ENCODE peak calls at places on chromosomes 2 and 18, in ten cellular contexts. E is dorsolateral prefrontal cortex; P is CD8-positive, alpha-beta T cell; O is breast epithelium; F is type B pancreatic cell; V is cardiac fibroblast; R is GM12865; T is HCT116; X is left ventricle myocardium inferior; U is epithelial cell of esophagus. M is an unnamed sample.
A peak's percentile ranks its signal among the peaks of the same experiment; 100 is the strongest.

GRCh38 chr2:42421157-42421485 is 60.1 kb upstream of the COX7A2L start:
- DNase-seq in E (no peak), P (no peak), O (no peak), F (no peak), V (no peak), R (no peak), T (no peak), X (no peak), U (no peak), M (no peak)

GRCh38 chr2:200788129-200788718 is 23.5 kb upstream of the BZW1 start:
- DNase-seq in E (no peak), P (no peak), O (no peak), F (no peak), V (peak; percentile 74), R (no peak), T (no peak), X (no peak), U (peak; percentile 62), M (no peak)

GRCh38 chr2:21270658-21271057 is 146.9 kb downstream of the TDRD15 start:
- DNase-seq in E (peak; percentile 71), P (no peak), O (no peak), F (no peak), V (no peak), R (no peak), T (no peak), X (peak; percentile 83), U (no peak), M (no peak)

GRCh38 chr18:55322176-55322735 is 265.7 kb downstream of the TCF4 start:
- DNase-seq in E (peak; percentile 88), P (no peak), O (peak; percentile 48), F (peak; percentile 76), V (peak; percentile 97), R (peak; percentile 93), T (no peak), X (peak; percentile 87), U (peak; percentile 82), M (peak; percentile 49)

GRCh38 chr18:21243041-21243431 is 1.0 kb downstream of the GREB1L start:
- DNase-seq in E (no peak), P (no peak), O (no peak), F (no peak), V (no peak), R (no peak), T (no peak), X (no peak), U (peak; percentile 20), M (no peak)

GRCh38 chr2:55175254-55176093 is 56.6 kb downstream of the CLHC1 start:
- DNase-seq in E (no peak), P (no peak), O (no peak), F (no peak), V (peak; percentile 80), R (peak; percentile 50), T (peak; percentile 37), X (no peak), U (peak; percentile 69), M (no peak)

GRCh38 chr18:8744656-8745055 is 39.3 kb downstream of the MTCL1 start:
- DNase-seq in E (no peak), P (peak; percentile 72), O (no peak), F (no peak), V (no peak), R (peak; percentile 9), T (no peak), X (no peak), U (no peak), M (no peak)

GRCh38 chr18:54222922-54223567 is 1.4 kb downstream of the MBD2 start:
- DNase-seq in E (no peak), P (peak; percentile 58), O (no peak), F (no peak), V (no peak), R (peak; percentile 91), T (peak; percentile 12), X (no peak), U (peak; percentile 70), M (no peak)

GRCh38 chr2:175871949-175872348 is 130.1 kb downstream of the LNPK start:
- DNase-seq in E (no peak), P (no peak), O (no peak), F (no peak), V (no peak), R (no peak), T (no peak), X (peak; percentile 19), U (no peak), M (no peak)

GRCh38 chr2:86470890-86471289 is 29.7 kb downstream of the KDM3A start:
- DNase-seq in E (no peak), P (no peak), O (no peak), F (no peak), V (no peak), R (no peak), T (no peak), X (no peak), U (no peak), M (no peak)

GRCh38 chr2:69549421-69549820 is 94.1 kb downstream of the AAK1 start:
- DNase-seq in E (no peak), P (no peak), O (no peak), F (no peak), V (peak; percentile 62), R (no peak), T (no peak), X (no peak), U (peak; percentile 53), M (no peak)

GRCh38 chr18:61543518-61543917 is 210.3 kb downstream of the CDH20 start:
- DNase-seq in E (no peak), P (no peak), O (no peak), F (no peak), V (no peak), R (no peak), T (no peak), X (no peak), U (no peak), M (no peak)

GRCh38 chr2:230643576-230644291 is 68.9 kb upstream of the CAB39 start:
- DNase-seq in E (no peak), P (peak; percentile 56), O (no peak), F (no peak), V (peak; percentile 7), R (peak; percentile 80), T (no peak), X (peak; percentile 26), U (no peak), M (no peak)

GRCh38 chr2:207635468-207636200 is 10.4 kb upstream of the METTL21A start:
- DNase-seq in E (no peak), P (no peak), O (no peak), F (no peak), V (no peak), R (no peak), T (no peak), X (no peak), U (peak; percentile 94), M (no peak)

GRCh38 chr2:79792097-79792496 is 279.2 kb downstream of the CTNNA2 start:
- DNase-seq in E (no peak), P (no peak), O (no peak), F (no peak), V (no peak), R (no peak), T (no peak), X (no peak), U (no peak), M (no peak)

DNA sequence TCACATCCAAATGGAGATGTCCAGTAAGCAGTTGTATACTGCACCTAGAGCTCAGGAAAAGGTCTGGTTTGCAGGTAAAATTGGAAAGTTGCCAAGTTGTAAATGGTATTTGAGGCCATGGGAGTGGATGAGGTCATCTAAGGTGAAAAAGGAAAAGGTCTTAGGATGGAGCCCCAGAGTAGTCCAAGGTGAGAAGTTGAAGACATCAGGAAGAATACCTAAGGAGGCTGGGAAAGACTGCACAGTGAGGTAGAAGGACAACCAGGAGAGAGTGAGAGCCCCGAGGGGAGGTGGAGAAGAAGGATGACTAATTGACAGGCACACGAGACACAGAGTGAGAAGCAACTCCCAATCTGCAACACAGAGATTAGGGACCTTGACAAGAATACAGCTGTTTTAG is 10.7 kb downstream of the DPP4 start:
- DNase-seq in E (no peak), P (no peak), O (no peak), F (no peak), V (no peak), R (no peak), T (no peak), X (no peak), U (peak; percentile 71), M (no peak)
- TF ChIP-seq CTCF in E (no peak), P (no peak), O (no peak), F (no peak), V (no peak), R (no peak), T (no peak), X (no peak), U (no peak), M (no peak)

GRCh38 chr2:168890006-168890782 is at the start of gene SPC25:
- DNase-seq in E (peak; percentile 83), P (peak; percentile 86), O (peak; percentile 84), F (peak; percentile 90), V (peak; percentile 91), R (peak; percentile 94), T (peak; percentile 84), X (peak; percentile 85), U (peak; percentile 88), M (peak; percentile 64)
- TF ChIP-seq CTCF in E (peak; percentile 18), P (no peak), O (no peak), F (peak; percentile 55), V (peak; percentile 12), R (no peak), T (no peak), X (peak; percentile 27), U (no peak), M (no peak)

GRCh38 chr2:199024224-199024623 is 433.5 kb downstream of the SATB2 start:
- DNase-seq in E (no peak), P (no peak), O (no peak), F (no peak), V (no peak), R (no peak), T (no peak), X (no peak), U (no peak), M (no peak)

GRCh38 chr2:199025146-199025545 is 432.6 kb downstream of the SATB2 start:
- DNase-seq in E (no peak), P (no peak), O (no peak), F (no peak), V (no peak), R (no peak), T (no peak), X (no peak), U (no peak), M (no peak)

GRCh38 chr2:199015072-199015471 is 442.7 kb downstream of the SATB2 start:
- DNase-seq in E (no peak), P (no peak), O (no peak), F (no peak), V (no peak), R (no peak), T (no peak), X (no peak), U (no peak), M (no peak)

GRCh38 chr2:199018826-199019225 is 438.9 kb downstream of the SATB2 start:
- DNase-seq in E (no peak), P (no peak), O (no peak), F (no peak), V (no peak), R (no peak), T (no peak), X (no peak), U (no peak), M (no peak)

GRCh38 chr2:199019898-199020507 is 437.7 kb downstream of the SATB2 start:
- DNase-seq in E (no peak), P (no peak), O (no peak), F (no peak), V (peak; percentile 10), R (peak; percentile 29), T (peak; percentile 21), X (no peak), U (peak; percentile 25), M (no peak)
- TF ChIP-seq CTCF in E (peak; percentile 36), P (no peak), O (peak; percentile 13), F (peak; percentile 79), V (peak; percentile 55), R (peak; percentile 27), T (peak; percentile 30), X (peak; percentile 18), U (peak; percentile 46), M (no peak)

GRCh38 chr18:43596106-43596712 is 318.9 kb upstream of the SYT4 start:
- DNase-seq in E (no peak), P (no peak), O (no peak), F (no peak), V (peak; percentile 47), R (peak; percentile 30), T (no peak), X (no peak), U (peak; percentile 48), M (no peak)
- TF ChIP-seq CTCF in E (peak; percentile 56), P (no peak), O (no peak), F (peak; percentile 82), V (peak; percentile 49), R (peak; percentile 31), T (no peak), X (peak; percentile 56), U (peak; percentile 55), M (no peak)